ENCODE peak calls at places on chromosome 5, in nine cellular contexts. T is NCI-H1092; U is naive thymus-derived CD4-positive, alpha-beta T cell; D is NCI-H187; G is A549; P is occipital lobe; R is NCI-H2081 treated with DMSO at 0.1 percent for 48 hours; M is NCI-H1417; L is effector CD4-positive, alpha-beta T cell. Q is an unnamed sample.

GRCh38 chr5:117743337-117743736 is 1168.7 kb upstream of the SEMA6A start:
- DNase-seq in T (no peak), U (no peak), D (no peak), G (no peak), P (no peak), R (no peak), M (no peak), L (no peak), Q (no peak)

GRCh38 chr5:7886849-7887460 is 18.0 kb downstream of the MTRR start:
- DNase-seq in T (peak; percentile 8), U (no peak), D (peak; percentile 74), G (peak; percentile 50), P (no peak), R (peak; percentile 61), M (peak; percentile 14), L (no peak), Q (no peak)

GRCh38 chr5:38463634-38464521 is 92.6 kb downstream of the LIFR start:
- DNase-seq in T (no peak), U (no peak), D (no peak), G (peak; percentile 82), P (no peak), R (no peak), M (no peak), L (no peak), Q (no peak)

GRCh38 chr5:172911628-172911880 is 47.7 kb upstream of the RPL26L1 start:
- DNase-seq in T (no peak), U (no peak), D (no peak), G (no peak), P (no peak), R (no peak), M (no peak), L (no peak), Q (no peak)

GRCh38 chr5:79561525-79561893 is 47.6 kb upstream of the HOMER1 start:
- DNase-seq in T (no peak), U (peak; percentile 28), D (no peak), G (no peak), P (peak; percentile 7), R (no peak), M (no peak), L (no peak), Q (no peak)

GRCh38 chr5:160181965-160182622 is 47.2 kb upstream of the FABP6 start:
- DNase-seq in T (no peak), U (no peak), D (no peak), G (no peak), P (no peak), R (no peak), M (no peak), L (no peak), Q (no peak)

GRCh38 chr5:34574976-34575467 is 81.1 kb upstream of the RAI14 start:
- DNase-seq in T (no peak), U (no peak), D (no peak), G (no peak), P (no peak), R (no peak), M (no peak), L (no peak), Q (no peak)

GRCh38 chr5:4199461-4199860 is 603.8 kb downstream of the IRX1 start:
- DNase-seq in T (no peak), U (no peak), D (no peak), G (no peak), P (no peak), R (no peak), M (no peak), L (no peak), Q (no peak)

GRCh38 chr5:54793612-54794436 is 191.6 kb downstream of the ESM1 start:
- DNase-seq in T (no peak), U (no peak), D (no peak), G (no peak), P (no peak), R (no peak), M (no peak), L (no peak), Q (no peak)

GRCh38 chr5:133679534-133679933 is 67.2 kb upstream of the FSTL4 start:
- DNase-seq in T (no peak), U (no peak), D (no peak), G (no peak), P (no peak), R (no peak), M (no peak), L (no peak), Q (no peak)

GRCh38 chr5:136213919-136214493 is 21.0 kb upstream of the SMIM32 start:
- DNase-seq in T (no peak), U (no peak), D (no peak), G (no peak), P (no peak), R (no peak), M (no peak), L (no peak), Q (peak; percentile 25)

GRCh38 chr5:132641841-132642240 is 16.1 kb upstream of the IL13 start:
- DNase-seq in T (no peak), U (no peak), D (no peak), G (no peak), P (no peak), R (no peak), M (no peak), L (no peak), Q (no peak)